ENCODE peak calls at places on chromosomes 1 and 21, in eight cellular contexts. O is mucosa of descending colon, H is GM13976, Q is RWPE1, J is breast epithelium, B is astrocyte of the spinal cord, T is WTC11, D is epithelial cell of esophagus. G is an unnamed sample.

GRCh38 chr21:44438531-44439210 is 16.6 kb upstream of the LRRC3 start:
- DNase-seq in D (no peak), T (no peak), Q (no peak), O (peak; percentile 53), B (no peak), H (no peak), J (no peak), G (no peak)

GRCh38 chr1:214548988-214549387 is 2.4 kb downstream of the PTPN14 start:
- DNase-seq in J (peak; percentile 65), B (peak; percentile 61), O (no peak), H (no peak), Q (no peak), D (no peak), T (no peak), G (no peak)

GRCh38 chr1:178628637-178629548 is 96.2 kb upstream of the RALGPS2 start:
- DNase-seq in O (no peak), T (no peak), J (no peak), B (peak; percentile 64), Q (no peak), H (no peak), D (no peak), G (no peak)

GRCh38 chr1:202834771-202835547 is 24.2 kb downstream of the PCAT6 start:
- DNase-seq in Q (peak; percentile 79), H (no peak), D (peak; percentile 67), J (no peak), T (no peak), B (no peak), O (no peak), G (peak; percentile 53)

GRCh38 chr1:62439652-62440371 is 3.0 kb downstream of the USP1 start:
- DNase-seq in O (no peak), J (no peak), D (no peak), H (peak; percentile 49), B (no peak), Q (no peak), T (no peak), G (no peak)

GRCh38 chr1:201585901-201586300 is 47.0 kb downstream of the NAV1 start:
- DNase-seq in O (no peak), H (no peak), B (no peak), D (peak; percentile 19), J (no peak), T (no peak), Q (no peak), G (no peak)

GRCh38 chr1:31954607-31955283 is 16.6 kb upstream of the PTP4A2 start:
- DNase-seq in O (peak; percentile 83), B (peak; percentile 96), J (peak; percentile 83), Q (peak; percentile 71), H (no peak), D (peak; percentile 92), T (no peak), G (peak; percentile 92)

GRCh38 chr1:165403835-165404482 is 41.0 kb downstream of the RXRG start:
- DNase-seq in O (no peak), D (peak; percentile 38), Q (peak; percentile 50), B (no peak), J (no peak), H (peak; percentile 50), T (peak; percentile 66), G (peak; percentile 27)

GRCh38 chr1:42179900-42180329 is 15.4 kb upstream of the GUCA2A start:
- DNase-seq in O (no peak), J (no peak), B (no peak), Q (no peak), D (no peak), H (no peak), T (no peak), G (no peak)

GRCh38 chr1:234369784-234370183 is 3.5 kb upstream of the COA6 start:
- DNase-seq in J (no peak), T (no peak), O (no peak), Q (peak; percentile 20), H (no peak), B (peak; percentile 3), D (peak; percentile 88), G (peak; percentile 97)

GRCh38 chr1:12405325-12406217 is 175.7 kb downstream of the VPS13D start:
- DNase-seq in J (peak; percentile 30), D (no peak), Q (no peak), O (no peak), B (peak; percentile 30), T (no peak), H (no peak), G (no peak)

GRCh38 chr1:12406218-12407021 is 176.6 kb downstream of the VPS13D start:
- DNase-seq in D (no peak), J (no peak), B (peak; percentile 26), O (no peak), T (no peak), H (no peak), Q (no peak), G (no peak)

GRCh38 chr1:12408662-12409061 is 178.8 kb downstream of the VPS13D start:
- DNase-seq in J (no peak), Q (no peak), H (no peak), O (no peak), B (no peak), D (no peak), T (no peak), G (no peak)

GRCh38 chr1:12407962-12408288 is 178.1 kb downstream of the VPS13D start:
- DNase-seq in D (no peak), H (no peak), O (no peak), Q (no peak), B (no peak), J (no peak), T (no peak), G (no peak)

GRCh38 chr1:12407050-12407961 is 177.5 kb downstream of the VPS13D start:
- DNase-seq in H (peak; percentile 27), B (peak; percentile 72), Q (no peak), D (peak; percentile 66), T (no peak), O (no peak), J (peak; percentile 32), G (peak; percentile 73)
- TF ChIP-seq CTCF in H (no peak), B (peak; percentile 46), Q (no peak), D (peak; percentile 46), T (no peak), O (no peak), J (peak; percentile 42), G (peak; percentile 28)

GRCh38 chr21:38805282-38806152 is at the start of gene ETS2:
- DNase-seq in Q (peak; percentile 72), H (peak; percentile 91), T (peak; percentile 81), O (peak; percentile 94), B (peak; percentile 93), D (peak; percentile 97), J (peak; percentile 88), G (peak; percentile 88)

GRCh38 chr21:38803075-38803474 is 2.7 kb upstream of the ETS2 start:
- DNase-seq in O (no peak), J (no peak), H (no peak), B (no peak), D (no peak), T (no peak), Q (no peak), G (no peak)

GRCh38 chr21:38806153-38806941 is 618 bp downstream of the ETS2 start:
- DNase-seq in O (no peak), T (peak; percentile 47), H (peak; percentile 59), D (no peak), J (no peak), Q (no peak), B (no peak), G (no peak)

GRCh38 chr21:38804030-38804616 is 1.6 kb upstream of the ETS2 start:
- DNase-seq in J (no peak), D (no peak), Q (no peak), H (no peak), T (no peak), B (peak; percentile 49), O (no peak), G (no peak)

DNA sequence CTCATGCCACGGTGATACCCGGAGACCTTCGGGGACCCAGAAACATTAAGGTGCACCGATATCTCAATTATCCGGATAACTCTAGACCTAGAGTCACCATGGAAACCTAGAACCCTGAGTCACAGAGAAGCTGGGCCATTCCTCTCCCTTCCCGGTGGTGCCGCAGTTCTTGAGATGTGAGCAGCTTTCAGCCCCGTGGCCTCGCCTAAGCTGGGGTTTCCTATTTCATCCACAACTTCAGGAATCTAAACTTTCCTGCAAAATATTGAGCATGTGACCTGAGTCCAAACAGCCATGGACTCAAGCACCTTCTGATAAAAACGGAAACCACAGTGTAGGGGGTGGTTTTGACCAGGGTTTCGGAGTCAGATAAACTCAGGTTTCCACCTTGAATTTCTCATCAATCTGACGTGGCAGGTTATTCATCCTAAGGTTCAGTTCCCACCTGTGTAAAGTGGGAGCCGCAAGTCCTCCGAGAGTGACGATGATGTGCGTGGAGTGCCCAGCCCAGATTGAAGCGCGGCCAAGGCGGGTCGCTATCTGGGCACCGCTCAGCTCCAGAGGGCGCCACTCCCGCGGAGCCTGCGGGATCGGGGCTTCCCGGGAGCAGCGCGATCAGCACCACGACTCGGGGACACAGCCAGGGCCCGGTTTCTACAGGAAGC is 980 bp upstream of the ETS2 start:
- DNase-seq in T (peak; percentile 63), D (peak; percentile 92), B (peak; percentile 61), Q (no peak), H (peak; percentile 56), J (peak; percentile 69), O (peak; percentile 87), G (peak; percentile 97)
- TF ChIP-seq CTCF in T (no peak), D (peak; percentile 57), B (peak; percentile 60), Q (peak; percentile 45), H (peak; percentile 47), J (peak; percentile 19), O (peak; percentile 45), G (peak; percentile 77)

GRCh38 chr1:206635080-206635982 is at the start of gene DYRK3:
- DNase-seq in H (peak; percentile 98), O (peak; percentile 96), B (peak; percentile 92), J (peak; percentile 92), Q (peak; percentile 99), D (peak; percentile 96), T (peak; percentile 97), G (peak; percentile 81)

GRCh38 chr1:206633708-206634121 is 1.6 kb upstream of the DYRK3 start:
- DNase-seq in T (no peak), B (peak; percentile 75), D (peak; percentile 97), O (no peak), H (no peak), Q (peak; percentile 94), J (no peak), G (peak; percentile 100)

GRCh38 chr1:206637605-206638004 is 2.3 kb downstream of the DYRK3 start:
- DNase-seq in O (no peak), B (no peak), J (no peak), T (no peak), Q (no peak), D (no peak), H (no peak), G (no peak)

GRCh38 chr1:206635983-206636354 is 633 bp downstream of the DYRK3 start:
- DNase-seq in D (no peak), T (no peak), H (peak; percentile 32), J (no peak), B (peak; percentile 30), O (no peak), Q (peak; percentile 48), G (no peak)

GRCh38 chr1:206634365-206635079 is 814 bp upstream of the DYRK3 start:
- DNase-seq in T (peak; percentile 90), J (peak; percentile 91), H (peak; percentile 55), B (peak; percentile 86), D (peak; percentile 89), Q (peak; percentile 72), O (peak; percentile 91), G (peak; percentile 81)
- TF ChIP-seq CTCF in T (peak; percentile 65), J (peak; percentile 90), H (peak; percentile 84), B (peak; percentile 84), D (peak; percentile 84), Q (peak; percentile 87), O (peak; percentile 61), G (peak; percentile 78)

DNA sequence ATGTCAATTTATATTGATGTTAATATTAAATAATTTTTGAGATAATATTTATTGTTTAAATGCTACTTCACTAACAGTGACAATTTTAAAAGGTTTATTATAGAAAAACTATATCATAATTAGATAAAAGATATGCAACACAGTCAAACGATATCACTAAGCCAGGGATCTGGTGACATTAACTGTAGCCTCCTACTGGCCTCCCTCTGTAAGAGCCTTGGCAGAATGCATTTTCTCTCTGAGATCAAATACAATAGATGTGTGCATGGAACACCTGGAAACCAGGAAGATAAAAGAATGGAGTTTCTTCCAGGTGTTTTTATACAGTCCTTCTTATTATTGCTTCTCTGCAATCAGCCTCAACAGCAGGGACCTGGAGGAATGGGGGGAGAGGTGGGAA is 1762.1 kb downstream of the BRINP3 start:
- DNase-seq in J (no peak), Q (no peak), T (no peak), O (no peak), H (no peak), B (no peak), D (peak; percentile 10), G (no peak)
- TF ChIP-seq CTCF in J (no peak), Q (no peak), T (no peak), O (no peak), H (no peak), B (no peak), D (peak; percentile 33), G (no peak)